ENCODE peak calls at places on chromosome 11, in seven cellular contexts. Y is cerebellar cortex, Q is PC-9, V is OCI-LY7, T is non-pigmented ciliary epithelial cell, F is germinal center, B is mucosa of descending colon. H is an unnamed sample.

GRCh38 chr11:123330071-123330470 is 100.0 kb upstream of the GRAMD1B start:
- DNase-seq in B (no peak), Y (no peak), T (no peak), F (no peak), Q (no peak), V (no peak), H (no peak)

GRCh38 chr11:124086447-124086846 is 28.8 kb upstream of the VWA5A start:
- DNase-seq in T (no peak), B (no peak), Y (peak; percentile 14), F (no peak), V (no peak), Q (no peak), H (no peak)

GRCh38 chr11:87097582-87097981 is 59.8 kb downstream of the TMEM135 start:
- DNase-seq in Q (no peak), Y (peak; percentile 46), F (peak; percentile 56), B (no peak), T (no peak), V (peak; percentile 51), H (peak; percentile 3)

GRCh38 chr11:74950374-74950969 is 1.4 kb downstream of the SPCS2 start:
- DNase-seq in B (no peak), T (no peak), F (peak; percentile 14), Y (no peak), Q (no peak), V (peak; percentile 63), H (no peak)

GRCh38 chr11:110991621-110992355 is 253.7 kb upstream of the POU2AF2 start:
- DNase-seq in T (no peak), Y (peak; percentile 13), Q (no peak), B (no peak), V (no peak), F (no peak), H (no peak)

GRCh38 chr11:12274056-12274455 is 103.3 kb upstream of the PARVA start:
- DNase-seq in B (no peak), T (no peak), Q (no peak), V (no peak), F (no peak), Y (peak; percentile 98), H (no peak)

GRCh38 chr11:313787-314547 is at the start of gene IFITM1:
- DNase-seq in T (no peak), Y (peak; percentile 82), B (peak; percentile 74), V (peak; percentile 73), Q (no peak), F (no peak), H (no peak)

GRCh38 chr11:123308077-123308476 is 113.0 kb upstream of the CLMP start:
- DNase-seq in F (peak; percentile 11), Q (no peak), B (no peak), Y (peak; percentile 76), T (peak; percentile 52), V (no peak), H (no peak)

GRCh38 chr11:2378527-2379210 is 1.6 kb downstream of the CD81 start:
- DNase-seq in T (no peak), B (peak; percentile 62), F (no peak), Y (no peak), Q (no peak), V (no peak), H (no peak)

GRCh38 chr11:110124605-110125004 is 31.4 kb downstream of the ZC3H12C start:
- DNase-seq in V (no peak), Y (no peak), Q (no peak), T (no peak), F (no peak), B (no peak), H (no peak)

GRCh38 chr11:106695506-106695905 is 322.8 kb downstream of the GUCY1A2 start:
- DNase-seq in Q (no peak), V (no peak), B (no peak), T (peak; percentile 62), Y (no peak), F (no peak), H (no peak)

H was measured in activated CD4-positive, CD25-positive, alpha-beta regulatory T cell treated with anti-CD3 and anti-CD28 coated beads, Interleukin-2, amount 50 U/mL, for 16 hours.